ENCODE peak calls at places on chromosome 11, in five cellular contexts. M is psoas muscle, X is ovary, P is adrenal gland, A is tibial artery. J is an unnamed sample. For H3K4me1, the result is how much of the 10 kb centered on the place peaks cover.

GRCh38 chr11:71474771-71475483 is 21.9 kb downstream of the NADSYN1 start:
- DNase-seq in M (no peak), X (no peak), P (no peak), A (no peak), J (no peak)

GRCh38 chr11:73158356-73159051 is 16.4 kb upstream of the FCHSD2 start:
- DNase-seq in M (no peak), X (peak), P (no peak), A (peak), J (no peak)

GRCh38 chr11:61835663-61836024 is 7.5 kb downstream of the FADS2 start:
- DNase-seq in M (no peak), X (no peak), P (no peak), A (no peak), J (no peak)

GRCh38 chr11:92026664-92027063 is 198.0 kb upstream of the FAT3 start:
- DNase-seq in M (no peak), X (no peak), P (no peak), A (no peak), J (no peak)

GRCh38 chr11:1747753-1748466 is 2.5 kb downstream of the IFITM10 start:
- DNase-seq in M (peak), X (no peak), P (peak), A (peak), J (no peak)

GRCh38 chr11:117094776-117095175 is 3.5 kb downstream of the SIK3 start:
- DNase-seq in M (no peak), X (no peak), P (no peak), A (no peak), J (no peak)

GRCh38 chr11:2215230-2215560 is 43.6 kb upstream of the TH start:
- DNase-seq in M (no peak), X (no peak), P (no peak), A (no peak), J (no peak)

GRCh38 chr11:15885913-15886698 is 470.2 kb downstream of the SOX6 start:
- DNase-seq in M (peak), X (no peak), P (no peak), A (no peak), J (no peak)

GRCh38 chr11:8720868-8721739 is 38.5 kb downstream of the RPL27A start:
- DNase-seq in M (no peak), X (no peak), P (no peak), A (no peak), J (no peak)

GRCh38 chr11:9315078-9315688 is 790 bp upstream of the TMEM41B start:
- DNase-seq in M (no peak), X (no peak), P (peak), A (no peak), J (no peak)

GRCh38 chr11:10758959-10759358 is 7.9 kb downstream of the CTR9 start:
- DNase-seq in M (no peak), X (no peak), P (no peak), A (no peak), J (no peak)

GRCh38 chr11:6746086-6746618 is 25.6 kb downstream of the OR2AG2 start:
- DNase-seq in M (no peak), X (no peak), P (no peak), A (no peak), J (no peak)

GRCh38 chr11:57566035-57566504 is 1.4 kb downstream of the UBE2L6 start:
- DNase-seq in M (no peak), X (peak), P (no peak), A (no peak), J (no peak)

GRCh38 chr11:12397953-12398352 is 20.6 kb downstream of the PARVA start:
- DNase-seq in M (peak), X (peak), P (no peak), A (peak), J (no peak)

GRCh38 chr11:14644396-14645246 is 1.0 kb downstream of the PDE3B start:
- DNase-seq in M (peak), X (no peak), P (peak), A (peak), J (no peak)

GRCh38 chr11:109865558-109866186 is 227.5 kb upstream of the ZC3H12C start:
- DNase-seq in M (no peak), X (no peak), P (peak), A (no peak), J (no peak)

DNA sequence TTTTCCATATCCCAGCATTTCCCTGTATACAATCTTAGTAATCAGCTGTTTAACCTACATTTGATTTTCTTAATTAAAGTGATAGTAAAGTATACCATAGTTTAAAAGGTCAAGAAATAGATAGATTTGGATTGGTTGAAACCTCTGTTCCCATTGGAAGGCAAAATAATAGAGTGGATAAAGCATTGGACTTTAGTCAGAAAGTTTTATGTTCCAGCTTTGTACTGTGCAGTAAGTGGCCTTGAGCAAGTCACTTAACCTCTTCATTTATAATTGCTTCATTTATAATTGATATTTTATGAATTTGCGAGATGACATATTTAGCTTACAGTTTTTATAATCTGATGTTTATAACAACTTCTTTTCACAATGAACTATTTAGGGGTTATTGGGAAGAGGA is 3.6 kb downstream of the ZFP91 start:
- DNase-seq in M (no peak), X (no peak), P (no peak), A (no peak), J (no peak)
- H3K4me1 ChIP-seq in M (half or more), X (under half), P (under half), A (under half), J (under half)

DNA sequence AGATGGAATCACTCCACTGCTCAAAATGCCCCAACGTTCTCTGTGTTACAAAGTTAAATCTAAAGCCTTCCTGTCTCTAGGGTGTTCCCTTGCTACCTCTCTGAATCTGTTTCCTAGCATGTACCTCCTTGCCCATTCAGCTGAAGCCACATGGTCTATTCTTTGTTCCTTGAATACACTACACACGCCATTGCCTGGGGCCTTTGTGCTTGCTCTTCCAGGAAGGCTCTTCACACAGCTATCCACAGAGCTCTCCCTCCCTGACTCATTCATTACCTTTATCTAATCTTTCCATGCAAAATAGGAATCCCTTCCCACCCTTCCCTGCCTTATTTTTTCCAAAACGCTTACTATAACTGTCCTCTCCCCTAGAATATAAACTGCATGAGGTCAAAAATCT is 65.0 kb downstream of the UBASH3B start:
- DNase-seq in M (no peak), X (no peak), P (no peak), A (no peak), J (no peak)
- H3K4me1 ChIP-seq in M (under half), X (under half), P (under half), A (under half), J (under half)

GRCh38 chr11:47987310-47987709 is 7.0 kb downstream of the PTPRJ start:
- DNase-seq in M (no peak), X (no peak), P (no peak), A (no peak), J (no peak)

GRCh38 chr11:47991266-47991830 is 11.0 kb downstream of the PTPRJ start:
- DNase-seq in M (peak), X (no peak), P (no peak), A (no peak), J (no peak)

GRCh38 chr11:47991894-47992293 is 11.5 kb downstream of the PTPRJ start:
- DNase-seq in M (no peak), X (no peak), P (no peak), A (no peak), J (no peak)

GRCh38 chr11:47987781-47988180 is 7.4 kb downstream of the PTPRJ start:
- DNase-seq in M (no peak), X (no peak), P (no peak), A (no peak), J (no peak)

DNA sequence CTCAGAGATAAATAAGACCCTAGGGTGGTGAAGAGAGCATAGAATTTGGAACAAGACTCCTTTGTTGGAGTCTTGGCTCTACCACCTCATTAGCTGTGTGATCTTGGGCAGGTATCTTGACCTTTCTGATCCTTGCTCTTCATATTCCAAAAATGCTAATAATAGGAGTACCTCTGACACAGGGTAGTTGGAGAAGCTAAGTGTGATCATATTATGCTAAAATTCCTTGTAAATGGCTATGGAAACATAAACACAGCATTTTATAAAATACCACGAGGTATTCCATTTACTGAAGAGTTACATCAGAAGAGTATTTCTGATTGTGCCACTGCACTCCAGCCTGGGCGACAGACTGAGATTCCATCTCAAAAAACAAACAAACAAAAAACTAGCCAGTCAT is 9.4 kb downstream of the PTPRJ start:
- DNase-seq in M (no peak), X (no peak), P (no peak), A (no peak), J (no peak)
- H3K4me1 ChIP-seq in M (under half), X (under half), P (under half), A (under half), J (under half)

GRCh38 chr11:34647131-34647530 is 26.2 kb downstream of the EHF start:
- DNase-seq in M (no peak), X (no peak), P (no peak), A (no peak), J (no peak)
- H3K4me1 ChIP-seq in M (under half), X (under half), P (under half), A (under half), J (under half)

GRCh38 chr11:90218606-90219005 is 4.2 kb downstream of the CHORDC1 start:
- DNase-seq in M (peak), X (no peak), P (no peak), A (no peak), J (no peak)
- H3K4me1 ChIP-seq in M (under half), X (under half), P (under half), A (under half), J (under half)